ENCODE peak calls at places on chromosomes 3 and 15, in seven cellular contexts. X is mesendoderm, P is H9, C is H1, N is neuronal stem cell, I is mesenchymal stem cell, B is trophoblast cell. T is an unnamed sample.

GRCh38 chr3:15204005-15204404 is 2.0 kb upstream of the CAPN7 start:
- DNase-seq in X (peak; percentile 8), P (no peak), C (no peak), N (no peak), I (peak; percentile 41), B (peak; percentile 88), T (peak; percentile 43)

GRCh38 chr15:79874242-79874641 is 22.6 kb downstream of the MTHFS start:
- DNase-seq in X (peak; percentile 50), P (no peak), C (no peak), N (no peak), I (no peak), B (no peak), T (no peak)

GRCh38 chr3:151538706-151539403 is 78.0 kb upstream of the IGSF10 start:
- DNase-seq in X (peak; percentile 41), P (no peak), C (no peak), N (no peak), I (no peak), B (no peak), T (peak; percentile 30)

GRCh38 chr15:63481105-63481810 is 23.1 kb upstream of the USP3 start:
- DNase-seq in X (no peak), P (no peak), C (no peak), N (no peak), I (peak; percentile 84), B (no peak), T (peak; percentile 53)

GRCh38 chr3:126134219-126134975 is 46.0 kb downstream of the ALDH1L1 start:
- DNase-seq in X (peak; percentile 64), P (peak; percentile 79), C (no peak), N (peak; percentile 72), I (peak; percentile 52), B (peak; percentile 76), T (peak; percentile 36)

GRCh38 chr3:194871864-194872668 is 186.4 kb downstream of the FAM43A start:
- DNase-seq in X (peak; percentile 42), P (no peak), C (no peak), N (no peak), I (peak; percentile 53), B (no peak), T (peak; percentile 74)

GRCh38 chr15:39361497-39361896 is 219.4 kb upstream of the THBS1 start:
- DNase-seq in X (no peak), P (no peak), C (no peak), N (no peak), I (no peak), B (no peak), T (no peak)

GRCh38 chr3:60086811-60087210 is 1037.0 kb upstream of the CFAP20DC start:
- DNase-seq in X (peak; percentile 26), P (no peak), C (no peak), N (no peak), I (peak; percentile 36), B (peak; percentile 89), T (peak; percentile 18)

GRCh38 chr3:182544542-182544941 is 248.8 kb upstream of the ATP11B start:
- DNase-seq in X (no peak), P (no peak), C (no peak), N (no peak), I (no peak), B (no peak), T (no peak)

GRCh38 chr15:47293763-47294162 is 423.5 kb upstream of the SEMA6D start:
- DNase-seq in X (no peak), P (no peak), C (no peak), N (no peak), I (peak; percentile 93), B (peak; percentile 90), T (peak; percentile 95)

GRCh38 chr3:51045006-51045405 is 340.1 kb upstream of the MANF start:
- DNase-seq in X (no peak), P (no peak), C (no peak), N (no peak), I (no peak), B (no peak), T (no peak)

GRCh38 chr3:146912233-146913015 is 307.3 kb upstream of the PLSCR5 start:
- DNase-seq in X (no peak), P (no peak), C (no peak), N (no peak), I (no peak), B (no peak), T (no peak)

GRCh38 chr3:134640872-134641470 is 9.9 kb downstream of the KY start:
- DNase-seq in X (peak; percentile 97), P (peak; percentile 69), C (no peak), N (peak; percentile 18), I (peak; percentile 32), B (peak; percentile 58), T (peak; percentile 49)

GRCh38 chr15:49901867-49902775 is 216.9 kb downstream of the ATP8B4 start:
- DNase-seq in X (no peak), P (no peak), C (no peak), N (no peak), I (peak; percentile 57), B (no peak), T (peak; percentile 65)

GRCh38 chr3:73765878-73766564 is 141.3 kb upstream of the PDZRN3 start:
- DNase-seq in X (no peak), P (no peak), C (no peak), N (no peak), I (no peak), B (peak; percentile 4), T (no peak)

GRCh38 chr3:171810278-171811058 is at the start of gene PLD1:
- DNase-seq in X (peak; percentile 56), P (no peak), C (no peak), N (peak; percentile 15), I (peak; percentile 90), B (peak; percentile 96), T (peak; percentile 79)

GRCh38 chr3:42214565-42215283 is 51.3 kb downstream of the CCK start:
- DNase-seq in X (no peak), P (no peak), C (no peak), N (no peak), I (peak; percentile 37), B (no peak), T (peak; percentile 68)

GRCh38 chr15:43776101-43776717 is 557 bp downstream of the ELL3 start:
- DNase-seq in X (peak; percentile 63), P (peak; percentile 73), C (no peak), N (peak; percentile 14), I (no peak), B (peak; percentile 34), T (no peak)

GRCh38 chr3:71361346-71361745 is 222.2 kb downstream of the FOXP1 start:
- DNase-seq in X (no peak), P (no peak), C (no peak), N (no peak), I (no peak), B (no peak), T (no peak)

GRCh38 chr3:194102436-194102835 is 33.5 kb upstream of the HES1 start:
- DNase-seq in X (no peak), P (no peak), C (no peak), N (no peak), I (no peak), B (no peak), T (no peak)

GRCh38 chr3:197025736-197026480 is 3.7 kb downstream of the MELTF start:
- DNase-seq in X (no peak), P (no peak), C (no peak), N (no peak), I (no peak), B (no peak), T (no peak)

GRCh38 chr3:58214484-58215316 is 3.9 kb upstream of the DNASE1L3 start:
- DNase-seq in X (peak; percentile 70), P (peak; percentile 47), C (no peak), N (no peak), I (peak; percentile 33), B (peak; percentile 98), T (peak; percentile 42)

GRCh38 chr15:89307791-89308190 is 26.8 kb downstream of the POLG start:
- DNase-seq in X (no peak), P (no peak), C (no peak), N (no peak), I (peak; percentile 65), B (peak; percentile 48), T (peak; percentile 82)

DNA sequence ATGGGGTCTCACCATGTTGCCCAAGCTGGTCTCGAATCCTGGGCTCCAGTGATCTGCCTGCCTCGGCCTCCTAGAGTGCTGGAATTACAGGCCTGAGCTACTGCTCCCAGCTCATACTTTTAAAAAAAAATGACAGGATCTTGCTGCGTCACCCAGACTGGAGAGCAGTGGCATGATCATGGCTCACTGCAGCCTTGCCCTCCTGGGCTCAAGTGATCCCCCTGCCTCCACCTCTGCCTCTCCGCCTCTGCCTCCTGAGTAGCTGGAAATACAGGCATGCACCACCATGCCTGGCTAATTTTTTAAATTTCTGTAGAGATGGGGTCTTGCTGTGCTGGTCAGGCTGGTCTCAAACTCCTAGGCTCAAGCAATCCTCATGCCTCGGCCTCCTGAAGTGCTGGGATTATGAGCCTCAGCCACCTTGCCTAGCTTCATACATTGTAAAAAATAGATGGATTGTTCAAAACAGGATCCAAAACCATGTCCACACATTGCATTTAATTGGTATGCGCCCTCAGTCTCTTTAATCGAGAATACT is 8.9 kb downstream of the PHLDB2 start:
- DNase-seq in X (no peak), P (no peak), C (no peak), N (no peak), I (no peak), B (peak; percentile 63), T (no peak)
- H2AK5ac ChIP-seq in X (no peak overlapping the region), P (no peak overlapping the region), C (no peak overlapping the region), N (no peak overlapping the region), I (no peak overlapping the region), B (no peak overlapping the region), T (no peak overlapping the region)

DNA sequence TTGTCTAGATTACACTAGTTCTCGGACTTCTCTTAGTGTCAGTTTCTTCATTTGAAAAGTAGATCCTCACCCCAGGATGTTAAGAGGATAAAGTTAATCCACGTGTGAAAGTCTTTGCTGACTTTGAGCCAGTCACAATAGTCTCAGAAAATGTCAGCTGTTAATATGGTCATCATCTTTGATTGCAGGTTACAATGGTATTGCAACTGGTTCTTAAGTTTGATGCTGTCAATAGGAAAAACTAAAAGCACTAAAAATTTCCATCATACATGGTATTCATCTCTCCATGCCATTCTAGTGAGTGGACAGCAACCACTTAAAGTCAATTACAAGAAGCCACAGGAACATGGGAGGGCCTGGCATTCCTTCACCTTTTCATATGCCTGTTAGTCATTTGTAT is 192.3 kb downstream of the TAFA4 start:
- DNase-seq in X (no peak), P (no peak), C (no peak), N (no peak), I (no peak), B (peak; percentile 66), T (no peak)
- H2AK5ac ChIP-seq in X (no peak overlapping the region), P (no peak overlapping the region), C (no peak overlapping the region), N (no peak overlapping the region), I (no peak overlapping the region), B (no peak overlapping the region), T (no peak overlapping the region)

GRCh38 chr3:129336093-129336706 is 57.5 kb downstream of the HMCES start:
- DNase-seq in X (no peak), P (no peak), C (no peak), N (no peak), I (no peak), B (no peak), T (no peak)
- H2AK5ac ChIP-seq in X (no peak overlapping the region), P (no peak overlapping the region), C (no peak overlapping the region), N (no peak overlapping the region), I (no peak overlapping the region), B (no peak overlapping the region), T (no peak overlapping the region)

GRCh38 chr3:14146381-14147062 is 21.7 kb downstream of the TMEM43 start:
- DNase-seq in X (peak; percentile 37), P (peak; percentile 17), C (no peak), N (no peak), I (no peak), B (peak; percentile 16), T (no peak)
- H2AK5ac ChIP-seq in X (no peak overlapping the region), P (no peak overlapping the region), C (no peak overlapping the region), N (no peak overlapping the region), I (peak overlapping the region; percentile 37), B (peak overlapping the region; percentile 44), T (peak overlapping the region; percentile 85)

GRCh38 chr3:110727056-110727455 is 344.6 kb upstream of the NECTIN3 start:
- DNase-seq in X (no peak), P (no peak), C (no peak), N (no peak), I (no peak), B (no peak), T (no peak)
- H2AK5ac ChIP-seq in X (no peak overlapping the region), P (no peak overlapping the region), C (no peak overlapping the region), N (no peak overlapping the region), I (no peak overlapping the region), B (no peak overlapping the region), T (no peak overlapping the region)